ENCODE peak calls at places on chromosomes 4 and X, in five cellular contexts. W is uterus, U is tibial artery, V is SW 1271, D is NCI-H1105 treated with DMSO at 0.1 percent for 48 hours. H is an unnamed sample.

GRCh38 chr4:128385683-128386304 is 98.2 kb upstream of the PGRMC2 start:
- DNase-seq in W (no peak), U (no peak), V (no peak), D (no peak), H (no peak)

GRCh38 chrX:46574337-46574940 is 874 bp downstream of the CHST7 start:
- DNase-seq in W (no peak), U (no peak), V (no peak), D (peak; percentile 43), H (no peak)

GRCh38 chrX:49309401-49309981 is 6.0 kb downstream of the GAGE10 start:
- DNase-seq in W (no peak), U (no peak), V (no peak), D (no peak), H (no peak)

GRCh38 chr4:67393007-67393406 is 152.3 kb downstream of the CENPC start:
- DNase-seq in W (no peak), U (no peak), V (no peak), D (no peak), H (no peak)

GRCh38 chrX:15376956-15377355 is 7.3 kb downstream of the VEGFD start:
- DNase-seq in W (no peak), U (no peak), V (no peak), D (no peak), H (no peak)

GRCh38 chr4:124183231-124183630 is 529.3 kb downstream of the ANKRD50 start:
- DNase-seq in W (no peak), U (no peak), V (no peak), D (no peak), H (no peak)

GRCh38 chrX:32087663-32088062 is 1015.8 kb upstream of the FTHL17 start:
- DNase-seq in W (no peak), U (no peak), V (no peak), D (no peak), H (no peak)

GRCh38 chrX:76029385-76029784 is 143.5 kb upstream of the PBDC1 start:
- DNase-seq in W (no peak), U (no peak), V (no peak), D (peak; percentile 51), H (no peak)

GRCh38 chrX:153474266-153474665 is 3.9 kb upstream of the HAUS7 start:
- DNase-seq in W (no peak), U (no peak), V (no peak), D (no peak), H (no peak)

GRCh38 chr4:109067509-109068205 is 234.8 kb downstream of the COL25A1 start:
- DNase-seq in W (no peak), U (no peak), V (no peak), D (no peak), H (peak; percentile 51)